ENCODE peak calls at places on chromosomes 6 and 20, in eight cellular contexts. One of them, this sample, is unnamed.

GRCh38 chr6:71333700-71334099 is 45.1 kb downstream of the OGFRL1 start:
- DNase-seq in body of pancreas: no peak
- DNase-seq in IMR-90: peak; percentile 94
- DNase-seq in fibroblast of lung: peak; percentile 90
- DNase-seq in adrenal gland: no peak
- DNase-seq in uterus: no peak
- DNase-seq in effector memory CD4-positive, alpha-beta T cell: no peak
- DNase-seq in CD4-positive, alpha-beta memory T cell: no peak
- DNase-seq in this sample: no peak

GRCh38 chr6:130069471-130069870 is 51.1 kb downstream of the L3MBTL3 start:
- DNase-seq in body of pancreas: no peak
- DNase-seq in IMR-90: no peak
- DNase-seq in fibroblast of lung: no peak
- DNase-seq in adrenal gland: no peak
- DNase-seq in uterus: no peak
- DNase-seq in effector memory CD4-positive, alpha-beta T cell: no peak
- DNase-seq in CD4-positive, alpha-beta memory T cell: no peak
- DNase-seq in this sample: no peak

GRCh38 chr6:30722280-30723112 is 2.3 kb downstream of the TUBB start:
- DNase-seq in body of pancreas: peak; percentile 85
- DNase-seq in IMR-90: peak; percentile 69
- DNase-seq in fibroblast of lung: peak; percentile 77
- DNase-seq in adrenal gland: peak; percentile 96
- DNase-seq in uterus: peak; percentile 80
- DNase-seq in effector memory CD4-positive, alpha-beta T cell: peak; percentile 80
- DNase-seq in CD4-positive, alpha-beta memory T cell: peak; percentile 80
- DNase-seq in this sample: peak; percentile 83

GRCh38 chr6:26195376-26195923 is 108.2 kb downstream of the HFE start:
- DNase-seq in body of pancreas: peak; percentile 85
- DNase-seq in IMR-90: peak; percentile 97
- DNase-seq in fibroblast of lung: peak; percentile 97
- DNase-seq in adrenal gland: peak; percentile 98
- DNase-seq in uterus: peak; percentile 94
- DNase-seq in effector memory CD4-positive, alpha-beta T cell: peak; percentile 84
- DNase-seq in CD4-positive, alpha-beta memory T cell: peak; percentile 90
- DNase-seq in this sample: peak; percentile 84

GRCh38 chr6:111573892-111574800 is 31.5 kb downstream of the TRAF3IP2 start:
- DNase-seq in body of pancreas: no peak
- DNase-seq in IMR-90: peak; percentile 98
- DNase-seq in fibroblast of lung: peak; percentile 93
- DNase-seq in adrenal gland: peak; percentile 62
- DNase-seq in uterus: peak; percentile 52
- DNase-seq in effector memory CD4-positive, alpha-beta T cell: no peak
- DNase-seq in CD4-positive, alpha-beta memory T cell: no peak
- DNase-seq in this sample: no peak

GRCh38 chr20:13220194-13220856 is 749 bp upstream of the ISM1 start:
- DNase-seq in body of pancreas: peak; percentile 77
- DNase-seq in IMR-90: peak; percentile 3
- DNase-seq in fibroblast of lung: peak; percentile 34
- DNase-seq in adrenal gland: peak; percentile 64
- DNase-seq in uterus: peak; percentile 28
- DNase-seq in effector memory CD4-positive, alpha-beta T cell: no peak
- DNase-seq in CD4-positive, alpha-beta memory T cell: peak; percentile 39
- DNase-seq in this sample: peak; percentile 60

GRCh38 chr20:23048283-23049200 is 930 bp downstream of the THBD start:
- DNase-seq in body of pancreas: peak; percentile 51
- DNase-seq in IMR-90: peak; percentile 1
- DNase-seq in fibroblast of lung: peak; percentile 23
- DNase-seq in adrenal gland: peak; percentile 69
- DNase-seq in uterus: peak; percentile 24
- DNase-seq in effector memory CD4-positive, alpha-beta T cell: no peak
- DNase-seq in CD4-positive, alpha-beta memory T cell: peak; percentile 34
- DNase-seq in this sample: no peak

GRCh38 chr20:52991783-52992182 is 19.6 kb downstream of the TSHZ2 start:
- DNase-seq in body of pancreas: no peak
- DNase-seq in IMR-90: no peak
- DNase-seq in fibroblast of lung: no peak
- DNase-seq in adrenal gland: peak; percentile 60
- DNase-seq in uterus: peak; percentile 36
- DNase-seq in effector memory CD4-positive, alpha-beta T cell: no peak
- DNase-seq in CD4-positive, alpha-beta memory T cell: no peak
- DNase-seq in this sample: no peak

GRCh38 chr6:63502165-63502564 is 70.1 kb upstream of the LOC128125822 start:
- DNase-seq in body of pancreas: no peak
- DNase-seq in IMR-90: no peak
- DNase-seq in fibroblast of lung: no peak
- DNase-seq in adrenal gland: no peak
- DNase-seq in uterus: no peak
- DNase-seq in effector memory CD4-positive, alpha-beta T cell: no peak
- DNase-seq in CD4-positive, alpha-beta memory T cell: no peak
- DNase-seq in this sample: no peak

GRCh38 chr6:28940859-28941680 is 17.3 kb upstream of the TRIM27 start:
- DNase-seq in body of pancreas: peak; percentile 69
- DNase-seq in IMR-90: peak; percentile 88
- DNase-seq in fibroblast of lung: peak; percentile 92
- DNase-seq in adrenal gland: peak; percentile 93
- DNase-seq in uterus: peak; percentile 91
- DNase-seq in effector memory CD4-positive, alpha-beta T cell: peak; percentile 67
- DNase-seq in CD4-positive, alpha-beta memory T cell: peak; percentile 86
- DNase-seq in this sample: no peak

GRCh38 chr6:15247750-15248450 is 2.0 kb downstream of the JARID2 start:
- DNase-seq in body of pancreas: peak; percentile 68
- DNase-seq in IMR-90: peak; percentile 62
- DNase-seq in fibroblast of lung: peak; percentile 57
- DNase-seq in adrenal gland: peak; percentile 73
- DNase-seq in uterus: peak; percentile 52
- DNase-seq in effector memory CD4-positive, alpha-beta T cell: peak; percentile 18
- DNase-seq in CD4-positive, alpha-beta memory T cell: peak; percentile 67
- DNase-seq in this sample: peak; percentile 41

GRCh38 chr20:53124075-53124532 is 151.9 kb downstream of the TSHZ2 start:
- DNase-seq in body of pancreas: peak; percentile 8
- DNase-seq in IMR-90: no peak
- DNase-seq in fibroblast of lung: no peak
- DNase-seq in adrenal gland: no peak
- DNase-seq in uterus: peak; percentile 54
- DNase-seq in effector memory CD4-positive, alpha-beta T cell: no peak
- DNase-seq in CD4-positive, alpha-beta memory T cell: no peak
- DNase-seq in this sample: no peak

GRCh38 chr6:89082439-89082838 is 1.9 kb downstream of the PNRC1 start:
- DNase-seq in body of pancreas: no peak
- DNase-seq in IMR-90: peak; percentile 28
- DNase-seq in fibroblast of lung: peak; percentile 47
- DNase-seq in adrenal gland: no peak
- DNase-seq in uterus: no peak
- DNase-seq in effector memory CD4-positive, alpha-beta T cell: no peak
- DNase-seq in CD4-positive, alpha-beta memory T cell: peak; percentile 27
- DNase-seq in this sample: no peak

GRCh38 chr6:34259529-34260069 is 10.8 kb upstream of the SMIM29 start:
- DNase-seq in body of pancreas: no peak
- DNase-seq in IMR-90: no peak
- DNase-seq in fibroblast of lung: no peak
- DNase-seq in adrenal gland: no peak
- DNase-seq in uterus: no peak
- DNase-seq in effector memory CD4-positive, alpha-beta T cell: no peak
- DNase-seq in CD4-positive, alpha-beta memory T cell: no peak
- DNase-seq in this sample: no peak

GRCh38 chr20:50379049-50379990 is 130.9 kb upstream of the PTPN1 start:
- DNase-seq in body of pancreas: peak; percentile 98
- DNase-seq in IMR-90: peak; percentile 92
- DNase-seq in fibroblast of lung: peak; percentile 97
- DNase-seq in adrenal gland: peak; percentile 99
- DNase-seq in uterus: peak; percentile 98
- DNase-seq in effector memory CD4-positive, alpha-beta T cell: no peak
- DNase-seq in CD4-positive, alpha-beta memory T cell: no peak
- DNase-seq in this sample: peak; percentile 94
- H3K4me1 ChIP-seq in body of pancreas: peaks cover 59% of the 10 kb centered on the region
- H3K4me1 ChIP-seq in IMR-90: peaks cover 19% of the 10 kb centered on the region
- H3K4me1 ChIP-seq in fibroblast of lung: peaks cover 16% of the 10 kb centered on the region
- H3K4me1 ChIP-seq in adrenal gland: peaks cover 43% of the 10 kb centered on the region
- H3K4me1 ChIP-seq in uterus: peaks cover 10% of the 10 kb centered on the region
- H3K4me1 ChIP-seq in effector memory CD4-positive, alpha-beta T cell: no peaks in the 10 kb centered on the region
- H3K4me1 ChIP-seq in CD4-positive, alpha-beta memory T cell: peaks cover 24% of the 10 kb centered on the region
- H3K4me1 ChIP-seq in this sample: peaks cover 6% of the 10 kb centered on the region

GRCh38 chr6:142942805-142943227 is 2.2 kb downstream of the HIVEP2 start:
- DNase-seq in body of pancreas: no peak
- DNase-seq in IMR-90: peak; percentile 54
- DNase-seq in fibroblast of lung: peak; percentile 65
- DNase-seq in adrenal gland: no peak
- DNase-seq in uterus: no peak
- DNase-seq in effector memory CD4-positive, alpha-beta T cell: no peak
- DNase-seq in CD4-positive, alpha-beta memory T cell: peak; percentile 49
- DNase-seq in this sample: no peak

GRCh38 chr6:142941018-142941417 is 4.0 kb downstream of the HIVEP2 start:
- DNase-seq in body of pancreas: no peak
- DNase-seq in IMR-90: no peak
- DNase-seq in fibroblast of lung: no peak
- DNase-seq in adrenal gland: no peak
- DNase-seq in uterus: no peak
- DNase-seq in effector memory CD4-positive, alpha-beta T cell: no peak
- DNase-seq in CD4-positive, alpha-beta memory T cell: no peak
- DNase-seq in this sample: no peak

GRCh38 chr6:142942238-142942637 is 2.7 kb downstream of the HIVEP2 start:
- DNase-seq in body of pancreas: no peak
- DNase-seq in IMR-90: no peak
- DNase-seq in fibroblast of lung: no peak
- DNase-seq in adrenal gland: no peak
- DNase-seq in uterus: no peak
- DNase-seq in effector memory CD4-positive, alpha-beta T cell: no peak
- DNase-seq in CD4-positive, alpha-beta memory T cell: peak; percentile 34
- DNase-seq in this sample: no peak

GRCh38 chr6:142938510-142938909 is 6.5 kb downstream of the HIVEP2 start:
- DNase-seq in body of pancreas: no peak
- DNase-seq in IMR-90: no peak
- DNase-seq in fibroblast of lung: no peak
- DNase-seq in adrenal gland: no peak
- DNase-seq in uterus: no peak
- DNase-seq in effector memory CD4-positive, alpha-beta T cell: no peak
- DNase-seq in CD4-positive, alpha-beta memory T cell: no peak
- DNase-seq in this sample: no peak

GRCh38 chr6:142940487-142940886 is 4.5 kb downstream of the HIVEP2 start:
- DNase-seq in body of pancreas: no peak
- DNase-seq in IMR-90: peak; percentile 73
- DNase-seq in fibroblast of lung: no peak
- DNase-seq in adrenal gland: no peak
- DNase-seq in uterus: no peak
- DNase-seq in effector memory CD4-positive, alpha-beta T cell: no peak
- DNase-seq in CD4-positive, alpha-beta memory T cell: no peak
- DNase-seq in this sample: no peak
- H3K4me1 ChIP-seq in body of pancreas: peaks cover 34% of the 10 kb centered on the region
- H3K4me1 ChIP-seq in IMR-90: peaks cover 8% of the 10 kb centered on the region
- H3K4me1 ChIP-seq in fibroblast of lung: peaks cover 7% of the 10 kb centered on the region
- H3K4me1 ChIP-seq in adrenal gland: peaks cover 10% of the 10 kb centered on the region
- H3K4me1 ChIP-seq in uterus: no peaks in the 10 kb centered on the region
- H3K4me1 ChIP-seq in effector memory CD4-positive, alpha-beta T cell: peaks cover 39% of the 10 kb centered on the region
- H3K4me1 ChIP-seq in CD4-positive, alpha-beta memory T cell: peaks cover 83% of the 10 kb centered on the region
- H3K4me1 ChIP-seq in this sample: no peaks in the 10 kb centered on the region

DNA sequence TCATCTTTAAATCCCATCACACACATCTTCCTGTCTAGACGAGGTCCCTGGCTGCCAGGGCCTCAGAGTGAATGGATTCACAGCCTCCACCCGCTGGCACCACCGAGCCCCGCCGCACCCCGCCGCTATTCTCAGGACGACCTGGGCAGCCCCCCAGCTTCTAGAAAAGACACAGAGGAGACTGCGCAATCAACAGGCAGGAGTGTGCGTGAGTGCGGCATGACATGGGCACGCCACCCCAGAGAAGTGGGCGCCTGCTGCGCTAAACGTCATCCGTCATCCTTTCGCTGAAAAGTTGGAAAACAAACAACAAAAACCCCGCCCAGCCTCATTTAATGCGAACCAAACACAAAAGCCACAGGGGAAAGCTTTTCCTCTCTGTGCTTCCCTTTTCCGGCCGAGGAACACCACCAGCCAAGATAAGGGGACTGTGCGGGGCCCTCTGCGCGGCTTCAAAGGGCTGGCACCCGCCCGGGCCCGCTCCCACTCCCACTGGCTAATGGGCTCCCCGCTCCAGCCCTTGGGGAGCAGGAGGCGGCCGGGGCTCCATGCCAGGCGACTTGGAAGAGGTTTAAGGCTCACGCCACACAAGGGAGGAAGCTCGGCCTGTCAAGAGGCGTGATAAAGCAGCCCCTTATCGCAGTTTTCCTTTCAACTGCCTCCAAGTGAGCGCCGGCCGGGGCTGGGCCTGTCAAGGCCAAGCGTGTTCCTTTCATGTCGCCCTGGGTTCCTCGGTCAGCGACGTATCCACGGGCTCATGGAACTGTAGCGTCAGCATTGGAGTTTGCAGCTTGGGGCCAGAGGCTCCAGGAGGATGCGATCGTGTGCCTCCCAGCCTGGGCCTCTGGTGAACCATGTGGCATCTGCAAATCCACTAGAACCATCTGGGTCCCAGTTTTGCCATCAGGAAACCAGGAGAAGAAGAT is 50.1 kb downstream of the NFATC2 start:
- DNase-seq in body of pancreas: peak; percentile 83
- DNase-seq in IMR-90: no peak
- DNase-seq in fibroblast of lung: peak; percentile 51
- DNase-seq in adrenal gland: peak; percentile 91
- DNase-seq in uterus: peak; percentile 84
- DNase-seq in effector memory CD4-positive, alpha-beta T cell: no peak
- DNase-seq in CD4-positive, alpha-beta memory T cell: no peak
- DNase-seq in this sample: no peak
- H3K4me1 ChIP-seq in body of pancreas: peaks cover 9% of the 10 kb centered on the region
- H3K4me1 ChIP-seq in IMR-90: peaks cover 11% of the 10 kb centered on the region
- H3K4me1 ChIP-seq in fibroblast of lung: peaks cover 2% of the 10 kb centered on the region
- H3K4me1 ChIP-seq in adrenal gland: peaks cover 6% of the 10 kb centered on the region
- H3K4me1 ChIP-seq in uterus: peaks cover 8% of the 10 kb centered on the region
- H3K4me1 ChIP-seq in effector memory CD4-positive, alpha-beta T cell: peaks cover 46% of the 10 kb centered on the region
- H3K4me1 ChIP-seq in CD4-positive, alpha-beta memory T cell: peaks cover 75% of the 10 kb centered on the region
- H3K4me1 ChIP-seq in this sample: peaks cover 6% of the 10 kb centered on the region

GRCh38 chr6:3382399-3383279 is 74.2 kb downstream of the SLC22A23 start:
- DNase-seq in body of pancreas: no peak
- DNase-seq in IMR-90: peak; percentile 14
- DNase-seq in fibroblast of lung: no peak
- DNase-seq in adrenal gland: no peak
- DNase-seq in uterus: no peak
- DNase-seq in effector memory CD4-positive, alpha-beta T cell: no peak
- DNase-seq in CD4-positive, alpha-beta memory T cell: no peak
- DNase-seq in this sample: no peak

GRCh38 chr6:3380344-3381232 is 76.3 kb downstream of the SLC22A23 start:
- DNase-seq in body of pancreas: peak; percentile 86
- DNase-seq in IMR-90: no peak
- DNase-seq in fibroblast of lung: no peak
- DNase-seq in adrenal gland: no peak
- DNase-seq in uterus: no peak
- DNase-seq in effector memory CD4-positive, alpha-beta T cell: no peak
- DNase-seq in CD4-positive, alpha-beta memory T cell: no peak
- DNase-seq in this sample: peak; percentile 60

GRCh38 chr6:3379482-3380060 is 77.3 kb downstream of the SLC22A23 start:
- DNase-seq in body of pancreas: no peak
- DNase-seq in IMR-90: peak; percentile 32
- DNase-seq in fibroblast of lung: peak; percentile 17
- DNase-seq in adrenal gland: no peak
- DNase-seq in uterus: no peak
- DNase-seq in effector memory CD4-positive, alpha-beta T cell: no peak
- DNase-seq in CD4-positive, alpha-beta memory T cell: no peak
- DNase-seq in this sample: no peak

GRCh38 chr6:3383525-3383924 is 73.3 kb downstream of the SLC22A23 start:
- DNase-seq in body of pancreas: peak; percentile 57
- DNase-seq in IMR-90: peak; percentile 72
- DNase-seq in fibroblast of lung: peak; percentile 41
- DNase-seq in adrenal gland: peak; percentile 70
- DNase-seq in uterus: peak; percentile 46
- DNase-seq in effector memory CD4-positive, alpha-beta T cell: no peak
- DNase-seq in CD4-positive, alpha-beta memory T cell: no peak
- DNase-seq in this sample: no peak

GRCh38 chr6:3381233-3382065 is 75.4 kb downstream of the SLC22A23 start:
- DNase-seq in body of pancreas: peak; percentile 30
- DNase-seq in IMR-90: no peak
- DNase-seq in fibroblast of lung: no peak
- DNase-seq in adrenal gland: no peak
- DNase-seq in uterus: no peak
- DNase-seq in effector memory CD4-positive, alpha-beta T cell: no peak
- DNase-seq in CD4-positive, alpha-beta memory T cell: no peak
- DNase-seq in this sample: no peak
- H3K4me1 ChIP-seq in body of pancreas: peaks cover 56% of the 10 kb centered on the region
- H3K4me1 ChIP-seq in IMR-90: peaks cover 2% of the 10 kb centered on the region
- H3K4me1 ChIP-seq in fibroblast of lung: no peaks in the 10 kb centered on the region
- H3K4me1 ChIP-seq in adrenal gland: peaks cover 6% of the 10 kb centered on the region
- H3K4me1 ChIP-seq in uterus: no peaks in the 10 kb centered on the region
- H3K4me1 ChIP-seq in effector memory CD4-positive, alpha-beta T cell: peaks cover 6% of the 10 kb centered on the region
- H3K4me1 ChIP-seq in CD4-positive, alpha-beta memory T cell: peaks cover 25% of the 10 kb centered on the region
- H3K4me1 ChIP-seq in this sample: peaks cover 22% of the 10 kb centered on the region

This sample was measured in breast epithelium.